ENCODE peak calls at places on chromosome 11, in nine cellular contexts. D is sciatic nerve; V is H54; R is HT1080; L is CD8-positive, alpha-beta memory T cell; B is mesenchymal stem cell; H is cardiac muscle cell; N is AG09309; I is ureter. C is an unnamed sample.

GRCh38 chr11:12404461-12404860 is 27.1 kb downstream of the PARVA start:
- DNase-seq in D (no peak), V (no peak), R (no peak), L (no peak), B (no peak), H (no peak), N (no peak), I (peak; percentile 61), C (peak; percentile 65)

GRCh38 chr11:69414773-69415187 is 66.7 kb upstream of the LINC01488 start:
- DNase-seq in D (no peak), V (no peak), R (no peak), L (no peak), B (no peak), H (no peak), N (no peak), I (no peak), C (no peak)

GRCh38 chr11:33642461-33643166 is 58.0 kb downstream of the C11orf91 start:
- DNase-seq in D (no peak), V (no peak), R (peak; percentile 27), L (no peak), B (no peak), H (no peak), N (no peak), I (no peak), C (no peak)

GRCh38 chr11:121029813-121030445 is 6.0 kb downstream of the TBCEL start:
- DNase-seq in D (no peak), V (no peak), R (no peak), L (no peak), B (no peak), H (no peak), N (no peak), I (no peak), C (no peak)

GRCh38 chr11:3008746-3009336 is 16.7 kb upstream of the NAP1L4 start:
- DNase-seq in D (peak; percentile 53), V (no peak), R (no peak), L (peak; percentile 35), B (no peak), H (no peak), N (no peak), I (no peak), C (no peak)

GRCh38 chr11:43547411-43547718 is 133.2 kb upstream of the HSD17B12 start:
- DNase-seq in D (no peak), V (no peak), R (no peak), L (no peak), B (no peak), H (peak; percentile 9), N (no peak), I (no peak), C (no peak)

GRCh38 chr11:128555606-128556005 is 31.8 kb downstream of the ETS1 start:
- DNase-seq in D (no peak), V (no peak), R (peak; percentile 54), L (no peak), B (peak; percentile 31), H (peak; percentile 39), N (no peak), I (no peak), C (no peak)

GRCh38 chr11:62147545-62147944 is 23.7 kb downstream of the INCENP start:
- DNase-seq in D (no peak), V (no peak), R (no peak), L (no peak), B (no peak), H (no peak), N (no peak), I (no peak), C (peak; percentile 30)

GRCh38 chr11:72742522-72743320 is 9.5 kb downstream of the ARAP1 start:
- DNase-seq in D (no peak), V (no peak), R (no peak), L (no peak), B (no peak), H (no peak), N (no peak), I (no peak), C (no peak)

GRCh38 chr11:65305501-65306268 is 9.0 kb upstream of the CDC42EP2 start:
- DNase-seq in D (no peak), V (no peak), R (no peak), L (no peak), B (peak; percentile 93), H (peak; percentile 72), N (no peak), I (no peak), C (peak; percentile 74)

GRCh38 chr11:12402027-12402426 is 24.7 kb downstream of the PARVA start:
- DNase-seq in D (no peak), V (no peak), R (no peak), L (no peak), B (no peak), H (no peak), N (no peak), I (no peak), C (no peak)

GRCh38 chr11:94787798-94788197 is 19.6 kb downstream of the AMOTL1 start:
- DNase-seq in D (no peak), V (no peak), R (no peak), L (no peak), B (no peak), H (no peak), N (no peak), I (no peak), C (peak; percentile 65)

GRCh38 chr11:112277937-112278336 is 17.3 kb upstream of the PLET1 start:
- DNase-seq in D (no peak), V (no peak), R (no peak), L (no peak), B (no peak), H (no peak), N (no peak), I (no peak), C (no peak)

GRCh38 chr11:128734439-128735224 is 40.8 kb downstream of the FLI1 start:
- DNase-seq in D (peak; percentile 70), V (no peak), R (no peak), L (no peak), B (no peak), H (no peak), N (no peak), I (peak; percentile 53), C (no peak)

GRCh38 chr11:15493066-15493465 is 378.3 kb downstream of the INSC start:
- DNase-seq in D (no peak), V (no peak), R (peak; percentile 83), L (no peak), B (peak; percentile 75), H (peak; percentile 6), N (no peak), I (no peak), C (no peak)

GRCh38 chr11:64675417-64676252 is 47.4 kb downstream of the NRXN2 start:
- DNase-seq in D (peak; percentile 76), V (peak; percentile 69), R (peak; percentile 60), L (no peak), B (peak; percentile 92), H (peak; percentile 92), N (peak; percentile 62), I (no peak), C (no peak)

GRCh38 chr11:68848429-68848828 is 6.7 kb upstream of the CPT1A start:
- DNase-seq in D (no peak), V (no peak), R (no peak), L (no peak), B (no peak), H (no peak), N (no peak), I (no peak), C (no peak)

GRCh38 chr11:76910620-76911414 is 50.1 kb downstream of the ACER3 start:
- DNase-seq in D (peak; percentile 74), V (no peak), R (no peak), L (no peak), B (peak; percentile 26), H (peak; percentile 48), N (peak; percentile 1), I (peak; percentile 51), C (no peak)

GRCh38 chr11:86193297-86194095 is 51.1 kb upstream of the EED start:
- DNase-seq in D (peak; percentile 70), V (peak; percentile 73), R (peak; percentile 90), L (peak; percentile 74), B (peak; percentile 80), H (peak; percentile 90), N (peak; percentile 46), I (peak; percentile 59), C (peak; percentile 70)

GRCh38 chr11:118078972-118079411 is 2.1 kb downstream of the TMPRSS4 start:
- DNase-seq in D (no peak), V (no peak), R (no peak), L (no peak), B (no peak), H (no peak), N (no peak), I (no peak), C (no peak)

GRCh38 chr11:114176321-114176720 is 116.8 kb downstream of the ZBTB16 start:
- DNase-seq in D (no peak), V (no peak), R (no peak), L (no peak), B (no peak), H (no peak), N (no peak), I (no peak), C (peak; percentile 81)

GRCh38 chr11:13692172-13692571 is 23.7 kb downstream of the FAR1 start:
- DNase-seq in D (no peak), V (no peak), R (no peak), L (no peak), B (no peak), H (no peak), N (no peak), I (no peak), C (no peak)

GRCh38 chr11:111735262-111736116 is 30.7 kb downstream of the PPP2R1B start:
- DNase-seq in D (peak; percentile 85), V (peak; percentile 68), R (peak; percentile 94), L (no peak), B (peak; percentile 99), H (peak; percentile 98), N (peak; percentile 97), I (peak; percentile 84), C (peak; percentile 86)

GRCh38 chr11:81869337-81870065 is 864.2 kb downstream of the FAM181B start:
- DNase-seq in D (no peak), V (no peak), R (peak; percentile 85), L (peak; percentile 94), B (no peak), H (peak; percentile 33), N (no peak), I (no peak), C (no peak)

GRCh38 chr11:126361400-126361799 is 5.9 kb downstream of the ST3GAL4 start:
- DNase-seq in D (no peak), V (no peak), R (no peak), L (peak; percentile 36), B (no peak), H (no peak), N (no peak), I (no peak), C (no peak)

GRCh38 chr11:121572581-121573059 is 119.9 kb upstream of the SORL1-AS1 start:
- DNase-seq in D (no peak), V (no peak), R (no peak), L (no peak), B (no peak), H (no peak), N (no peak), I (no peak), C (no peak)

GRCh38 chr11:68327586-68328370 is 15.4 kb downstream of the LRP5 start:
- DNase-seq in D (no peak), V (no peak), R (no peak), L (no peak), B (no peak), H (no peak), N (no peak), I (no peak), C (no peak)

GRCh38 chr11:123702137-123702536 is 39.3 kb downstream of the ZNF202 start:
- DNase-seq in D (no peak), V (no peak), R (no peak), L (no peak), B (no peak), H (peak; percentile 33), N (no peak), I (no peak), C (no peak)

GRCh38 chr11:124311269-124311668 is 2.5 kb downstream of the OR8D1 start:
- DNase-seq in D (no peak), V (no peak), R (no peak), L (no peak), B (no peak), H (no peak), N (no peak), I (no peak), C (no peak)

GRCh38 chr11:117821431-117821830 is 3.1 kb downstream of the FXYD2 start:
- DNase-seq in D (no peak), V (no peak), R (no peak), L (peak; percentile 18), B (no peak), H (no peak), N (no peak), I (no peak), C (no peak)

GRCh38 chr11:8354622-8355417 is 91.1 kb upstream of the LMO1 start:
- DNase-seq in D (no peak), V (no peak), R (no peak), L (no peak), B (no peak), H (peak; percentile 16), N (no peak), I (no peak), C (no peak)

C was measured in left lobe of liver.